ENCODE peak calls at places on chromosomes 12 and 14, in nine cellular contexts. O, W, U, N, Z, S, D, A and Y are unnamed samples.

GRCh38 chr14:67722293-67722692 is 20.6 kb downstream of the RDH12 start:
- DNase-seq in O (no peak), W (no peak), U (no peak), N (no peak), Z (no peak), S (peak), D (peak), A (no peak), Y (peak)

GRCh38 chr14:68676511-68676943 is 116.3 kb downstream of the ZFP36L1 start:
- DNase-seq in O (no peak), W (no peak), U (no peak), N (no peak), Z (no peak), S (no peak), D (no peak), A (no peak), Y (no peak)

GRCh38 chr12:106248177-106248848 is 493 bp upstream of the CKAP4 start:
- DNase-seq in O (peak), W (peak), U (peak), N (no peak), Z (peak), S (no peak), D (peak), A (no peak), Y (peak)

GRCh38 chr14:36655571-36655962 is 6.1 kb upstream of the PAX9 start:
- DNase-seq in O (no peak), W (no peak), U (no peak), N (no peak), Z (no peak), S (peak), D (no peak), A (no peak), Y (no peak)

GRCh38 chr14:26596722-26597030 is 1.2 kb downstream of the NOVA1 start:
- DNase-seq in O (peak), W (no peak), U (peak), N (no peak), Z (no peak), S (peak), D (peak), A (peak), Y (peak)

GRCh38 chr12:42483534-42483857 is 106.0 kb downstream of the PRICKLE1 start:
- DNase-seq in O (peak), W (peak), U (no peak), N (no peak), Z (peak), S (peak), D (peak), A (no peak), Y (no peak)

GRCh38 chr12:82650627-82651337 is 35.9 kb upstream of the TMTC2 start:
- DNase-seq in O (peak), W (peak), U (peak), N (no peak), Z (peak), S (no peak), D (no peak), A (no peak), Y (no peak)

GRCh38 chr14:105087308-105087962 is 22.2 kb upstream of the GPR132 start:
- DNase-seq in O (peak), W (peak), U (peak), N (no peak), Z (no peak), S (peak), D (peak), A (no peak), Y (peak)

GRCh38 chr12:54018608-54018984 is 9.6 kb upstream of the HOXC6 start:
- DNase-seq in O (no peak), W (no peak), U (no peak), N (no peak), Z (no peak), S (peak), D (peak), A (no peak), Y (no peak)

GRCh38 chr12:103442822-103443221 is 52.9 kb downstream of the C12orf42 start:
- DNase-seq in O (no peak), W (no peak), U (no peak), N (no peak), Z (no peak), S (no peak), D (no peak), A (no peak), Y (no peak)

GRCh38 chr12:105451211-105451610 is 120.7 kb downstream of the C12orf75 start:
- DNase-seq in O (peak), W (no peak), U (no peak), N (no peak), Z (no peak), S (no peak), D (no peak), A (no peak), Y (no peak)

GRCh38 chr14:100117647-100118376 is 41.6 kb downstream of the DEGS2 start:
- DNase-seq in O (no peak), W (no peak), U (no peak), N (no peak), Z (no peak), S (no peak), D (no peak), A (no peak), Y (no peak)

GRCh38 chr14:77302926-77303325 is 17.8 kb downstream of the POMT2 start:
- DNase-seq in O (peak), W (peak), U (peak), N (no peak), Z (no peak), S (no peak), D (no peak), A (no peak), Y (peak)

GRCh38 chr12:130775953-130776856 is 60.1 kb upstream of the RIMBP2 start:
- DNase-seq in O (peak), W (peak), U (peak), N (peak), Z (no peak), S (peak), D (peak), A (peak), Y (peak)

GRCh38 chr14:96098309-96098998 is 59.3 kb downstream of the C14orf132 start:
- DNase-seq in O (peak), W (peak), U (peak), N (no peak), Z (no peak), S (peak), D (peak), A (peak), Y (peak)

GRCh38 chr14:80211143-80212024 is at the start of gene DIO2:
- DNase-seq in O (no peak), W (no peak), U (no peak), N (no peak), Z (no peak), S (no peak), D (no peak), A (no peak), Y (no peak)

GRCh38 chr12:109870648-109871047 is 9.7 kb downstream of the GLTP start:
- DNase-seq in O (no peak), W (no peak), U (no peak), N (no peak), Z (no peak), S (no peak), D (no peak), A (no peak), Y (no peak)

GRCh38 chr12:67456281-67456918 is 187.2 kb downstream of the CAND1 start:
- DNase-seq in O (no peak), W (no peak), U (no peak), N (no peak), Z (no peak), S (no peak), D (no peak), A (no peak), Y (no peak)

GRCh38 chr12:31309279-31309678 is 16.7 kb downstream of the SINHCAF start:
- DNase-seq in O (no peak), W (no peak), U (no peak), N (no peak), Z (no peak), S (no peak), D (no peak), A (no peak), Y (no peak)